ENCODE peak calls at places on chromosomes 12 and 14, in eight cellular contexts. U, N, D, J, F, O, E and A are unnamed samples.

GRCh38 chr12:78674311-78675085 is 190.1 kb upstream of the SYT1 start:
- DNase-seq in U (no peak), N (no peak), D (no peak), J (no peak), F (no peak), O (no peak), E (no peak), A (peak)

GRCh38 chr12:93946542-93947150 is 201.7 kb upstream of the PLXNC1 start:
- DNase-seq in U (no peak), N (no peak), D (no peak), J (no peak), F (no peak), O (no peak), E (no peak), A (peak)

GRCh38 chr14:32075636-32076277 is 1.3 kb upstream of the ARHGAP5 start:
- DNase-seq in U (peak), N (no peak), D (peak), J (no peak), F (peak), O (no peak), E (peak), A (no peak)

GRCh38 chr12:57591567-57592325 is 754 bp downstream of the PIP4K2C start:
- DNase-seq in U (peak), N (no peak), D (no peak), J (peak), F (peak), O (no peak), E (no peak), A (no peak)

GRCh38 chr14:36028665-36029064 is 147.9 kb downstream of the PTCSC3 start:
- DNase-seq in U (no peak), N (no peak), D (no peak), J (no peak), F (no peak), O (no peak), E (no peak), A (no peak)

GRCh38 chr14:24441904-24442239 is 704 bp downstream of the SDR39U1 start:
- DNase-seq in U (no peak), N (no peak), D (no peak), J (no peak), F (peak), O (no peak), E (no peak), A (no peak)

GRCh38 chr12:27394676-27395075 is 51.9 kb upstream of the SMCO2 start:
- DNase-seq in U (no peak), N (no peak), D (no peak), J (no peak), F (no peak), O (no peak), E (no peak), A (no peak)

GRCh38 chr12:125902991-125903390 is 837.8 kb downstream of the AACS start:
- DNase-seq in U (no peak), N (no peak), D (no peak), J (no peak), F (no peak), O (no peak), E (no peak), A (no peak)

GRCh38 chr12:131034631-131035267 is 81.0 kb downstream of the ADGRD1 start:
- DNase-seq in U (no peak), N (no peak), D (no peak), J (no peak), F (no peak), O (no peak), E (no peak), A (no peak)

GRCh38 chr12:68636268-68636667 is 25.6 kb downstream of the RAP1B start:
- DNase-seq in U (peak), N (no peak), D (no peak), J (no peak), F (no peak), O (no peak), E (no peak), A (no peak)

GRCh38 chr12:26402648-26403047 is 207.3 kb downstream of the SSPN start:
- DNase-seq in U (peak), N (no peak), D (peak), J (no peak), F (no peak), O (no peak), E (no peak), A (no peak)

GRCh38 chr12:85866929-85867776 is 6.9 kb upstream of the NTS start:
- DNase-seq in U (peak), N (peak), D (peak), J (no peak), F (peak), O (peak), E (no peak), A (peak)

GRCh38 chr14:69005432-69006148 is 26.5 kb upstream of the ACTN1 start:
- DNase-seq in U (peak), N (peak), D (peak), J (peak), F (peak), O (no peak), E (no peak), A (no peak)

GRCh38 chr12:124375789-124376175 is 80.9 kb downstream of the RFLNA start:
- DNase-seq in U (no peak), N (no peak), D (no peak), J (no peak), F (no peak), O (no peak), E (no peak), A (no peak)

GRCh38 chr12:69988601-69989194 is 163.7 kb downstream of the MYRFL start:
- DNase-seq in U (peak), N (peak), D (no peak), J (no peak), F (no peak), O (no peak), E (no peak), A (no peak)

GRCh38 chr12:40262657-40263056 is 37.9 kb downstream of the LRRK2 start:
- DNase-seq in U (no peak), N (no peak), D (no peak), J (no peak), F (no peak), O (no peak), E (no peak), A (no peak)

GRCh38 chr14:38751459-38751858 is 351.6 kb downstream of the SEC23A start:
- DNase-seq in U (no peak), N (no peak), D (no peak), J (no peak), F (no peak), O (no peak), E (no peak), A (no peak)

GRCh38 chr12:49865782-49866135 is 22.9 kb upstream of the BCDIN3D start:
- DNase-seq in U (no peak), N (no peak), D (no peak), J (no peak), F (no peak), O (no peak), E (no peak), A (no peak)

GRCh38 chr14:99329711-99330315 is 57.8 kb upstream of the BCL11B start:
- DNase-seq in U (no peak), N (no peak), D (peak), J (no peak), F (no peak), O (no peak), E (no peak), A (no peak)

GRCh38 chr14:44404021-44404420 is 103.1 kb downstream of the FSCB start:
- DNase-seq in U (no peak), N (no peak), D (no peak), J (no peak), F (no peak), O (no peak), E (no peak), A (peak)

GRCh38 chr12:50271724-50272247 is 11.5 kb downstream of the LIMA1 start:
- DNase-seq in U (no peak), N (no peak), D (no peak), J (no peak), F (no peak), O (no peak), E (no peak), A (no peak)

GRCh38 chr14:99026471-99026870 is 245.5 kb downstream of the BCL11B start:
- DNase-seq in U (no peak), N (no peak), D (no peak), J (no peak), F (no peak), O (no peak), E (no peak), A (no peak)